ENCODE peak calls at places on chromosomes 13 and 19, in four cellular contexts. F is fibroblast of lung, O is GM23338, K is mammary epithelial cell. P is an unnamed sample. For H3K79me2, the result is how much of the 10 kb centered on the place peaks cover.

GRCh38 chr19:17577698-17578097 is 22.2 kb downstream of the COLGALT1 start:
- DNase-seq in F (no peak), O (peak), K (no peak), P (no peak)

GRCh38 chr13:76009491-76009890 is 373.4 kb downstream of the LMO7 start:
- DNase-seq in F (peak), O (no peak), K (peak), P (no peak)

GRCh38 chr19:30523791-30524190 is 151.6 kb downstream of the ZNF536 start:
- DNase-seq in F (no peak), O (no peak), K (no peak), P (no peak)

GRCh38 chr19:33795370-33796163 is 1.1 kb upstream of the KCTD15 start:
- DNase-seq in F (peak), O (peak), K (peak), P (peak)

GRCh38 chr19:37933965-37934364 is 27.0 kb downstream of the SIPA1L3 start:
- DNase-seq in F (no peak), O (no peak), K (peak), P (peak)

GRCh38 chr19:13506550-13506878 is 235 bp upstream of the CACNA1A start:
- DNase-seq in F (no peak), O (peak), K (no peak), P (no peak)

GRCh38 chr19:30068528-30069395 is 126.7 kb downstream of the URI1 start:
- DNase-seq in F (no peak), O (no peak), K (no peak), P (no peak)

GRCh38 chr13:43544011-43544410 is 242.8 kb downstream of the ENOX1 start:
- DNase-seq in F (peak), O (no peak), K (peak), P (peak)

GRCh38 chr19:39481229-39481545 is 549 bp downstream of the TIMM50 start:
- DNase-seq in F (no peak), O (peak), K (no peak), P (no peak)

GRCh38 chr13:96785986-96786385 is 208.3 kb downstream of the OXGR1 start:
- DNase-seq in F (no peak), O (no peak), K (no peak), P (no peak)

GRCh38 chr13:40578055-40578454 is 88.4 kb downstream of the FOXO1 start:
- DNase-seq in F (peak), O (no peak), K (no peak), P (peak)
- H3K79me2 ChIP-seq in F (under half), O (half or more), K (under half), P (under half)

GRCh38 chr13:99230991-99231390 is 27.2 kb downstream of the GPR18 start:
- DNase-seq in F (no peak), O (no peak), K (no peak), P (no peak)
- H3K79me2 ChIP-seq in F (under half), O (half or more), K (half or more), P (under half)

GRCh38 chr19:45517238-45517637 is 10.0 kb downstream of the VASP start:
- DNase-seq in F (no peak), O (no peak), K (no peak), P (no peak)

GRCh38 chr19:45512881-45513483 is 5.7 kb downstream of the VASP start:
- DNase-seq in F (no peak), O (no peak), K (no peak), P (no peak)

GRCh38 chr19:45515807-45516401 is 8.6 kb downstream of the VASP start:
- DNase-seq in F (no peak), O (no peak), K (no peak), P (peak)

GRCh38 chr19:45515081-45515624 is 7.9 kb downstream of the VASP start:
- DNase-seq in F (no peak), O (no peak), K (no peak), P (no peak)

GRCh38 chr19:45514376-45515051 is 7.2 kb downstream of the VASP start:
- DNase-seq in F (no peak), O (no peak), K (peak), P (peak)
- H3K79me2 ChIP-seq in F (half or more), O (half or more), K (half or more), P (under half)

GRCh38 chr19:10887616-10888367 is 16.4 kb downstream of the CARM1 start:
- DNase-seq in F (no peak), O (no peak), K (no peak), P (no peak)

GRCh38 chr19:10882108-10882457 is 10.7 kb downstream of the CARM1 start:
- DNase-seq in F (no peak), O (no peak), K (no peak), P (no peak)

GRCh38 chr19:10881403-10882107 is 10.2 kb downstream of the CARM1 start:
- DNase-seq in F (no peak), O (peak), K (no peak), P (no peak)

GRCh38 chr19:10885241-10886169 is 14.2 kb downstream of the CARM1 start:
- DNase-seq in F (no peak), O (peak), K (no peak), P (no peak)

GRCh38 chr19:10884273-10884672 is 12.9 kb downstream of the CARM1 start:
- DNase-seq in F (peak), O (no peak), K (no peak), P (peak)
- H3K79me2 ChIP-seq in F (under half), O (half or more), K (half or more), P (under half)

GRCh38 chr19:11154683-11155047 is 917 bp downstream of the SPC24 start:
- DNase-seq in F (no peak), O (no peak), K (no peak), P (no peak)
- H3K79me2 ChIP-seq in F (under half), O (under half), K (under half), P (under half)